ENCODE peak calls at places on chromosomes 4 and X, in four cellular contexts. One of them, this sample, is unnamed.

GRCh38 chr4:81421346-81422218 is 50.1 kb downstream of the RASGEF1B start:
- DNase-seq in nucleus accumbens: no peak
- DNase-seq in vagina: no peak
- DNase-seq in ecto neural progenitor cell: no peak
- DNase-seq in this sample: no peak

GRCh38 chr4:24807611-24808010 is 12.2 kb downstream of the SOD3 start:
- DNase-seq in nucleus accumbens: no peak
- DNase-seq in vagina: no peak
- DNase-seq in ecto neural progenitor cell: no peak
- DNase-seq in this sample: no peak

GRCh38 chr4:139552506-139552905 is 3.5 kb downstream of the SETD7 start:
- DNase-seq in nucleus accumbens: no peak
- DNase-seq in vagina: no peak
- DNase-seq in ecto neural progenitor cell: no peak
- DNase-seq in this sample: no peak

GRCh38 chr4:110106946-110107325 is 91.5 kb downstream of the ELOVL6 start:
- DNase-seq in nucleus accumbens: no peak
- DNase-seq in vagina: no peak
- DNase-seq in ecto neural progenitor cell: no peak
- DNase-seq in this sample: no peak

GRCh38 chr4:74772783-74773182 is 21.5 kb downstream of the BTC start:
- DNase-seq in nucleus accumbens: no peak
- DNase-seq in vagina: no peak
- DNase-seq in ecto neural progenitor cell: no peak
- DNase-seq in this sample: no peak

GRCh38 chr4:163568835-163569234 is 74.3 kb downstream of the TMA16 start:
- DNase-seq in nucleus accumbens: no peak
- DNase-seq in vagina: no peak
- DNase-seq in ecto neural progenitor cell: no peak
- DNase-seq in this sample: no peak

GRCh38 chr4:38034986-38035882 is 75.0 kb downstream of the PTTG2 start:
- DNase-seq in nucleus accumbens: no peak
- DNase-seq in vagina: no peak
- DNase-seq in ecto neural progenitor cell: no peak
- DNase-seq in this sample: peak

GRCh38 chrX:110167952-110168451 is 149.9 kb downstream of the AMMECR1 start:
- DNase-seq in nucleus accumbens: peak
- DNase-seq in vagina: no peak
- DNase-seq in ecto neural progenitor cell: peak
- DNase-seq in this sample: peak

GRCh38 chrX:135477576-135477975 is 42.9 kb upstream of the INTS6L start:
- DNase-seq in nucleus accumbens: peak
- DNase-seq in vagina: no peak
- DNase-seq in ecto neural progenitor cell: peak
- DNase-seq in this sample: peak

GRCh38 chr4:1234811-1235292 is 14.1 kb downstream of the CTBP1 start:
- DNase-seq in nucleus accumbens: no peak
- DNase-seq in vagina: no peak
- DNase-seq in ecto neural progenitor cell: no peak
- DNase-seq in this sample: no peak

GRCh38 chr4:67522851-67523671 is 22.2 kb downstream of the CENPC start:
- DNase-seq in nucleus accumbens: no peak
- DNase-seq in vagina: no peak
- DNase-seq in ecto neural progenitor cell: no peak
- DNase-seq in this sample: no peak

GRCh38 chr4:1541449-1542225 is 135.4 kb upstream of the NKX1-1 start:
- DNase-seq in nucleus accumbens: no peak
- DNase-seq in vagina: no peak
- DNase-seq in ecto neural progenitor cell: no peak
- DNase-seq in this sample: no peak

GRCh38 chr4:80189956-80190671 is 7.2 kb upstream of the PRDM8 start:
- DNase-seq in nucleus accumbens: no peak
- DNase-seq in vagina: no peak
- DNase-seq in ecto neural progenitor cell: no peak
- DNase-seq in this sample: no peak

GRCh38 chr4:85776091-85776490 is 301.1 kb downstream of the ARHGAP24 start:
- DNase-seq in nucleus accumbens: no peak
- DNase-seq in vagina: no peak
- DNase-seq in ecto neural progenitor cell: no peak
- DNase-seq in this sample: no peak

GRCh38 chrX:154458116-154458953 is at the start of gene PLXNA3:
- DNase-seq in nucleus accumbens: peak
- DNase-seq in vagina: no peak
- DNase-seq in ecto neural progenitor cell: peak
- DNase-seq in this sample: peak

GRCh38 chr4:152579916-152580315 is 44.0 kb upstream of the FBXW7 start:
- DNase-seq in nucleus accumbens: no peak
- DNase-seq in vagina: no peak
- DNase-seq in ecto neural progenitor cell: no peak
- DNase-seq in this sample: no peak

GRCh38 chr4:143352720-143353119 is 16.0 kb downstream of the GAB1 start:
- DNase-seq in nucleus accumbens: no peak
- DNase-seq in vagina: no peak
- DNase-seq in ecto neural progenitor cell: no peak
- DNase-seq in this sample: no peak

GRCh38 chrX:17414839-17415238 is 39.8 kb downstream of the NHS start:
- DNase-seq in nucleus accumbens: peak
- DNase-seq in vagina: no peak
- DNase-seq in ecto neural progenitor cell: peak
- DNase-seq in this sample: peak

GRCh38 chr4:101018836-101019235 is 328.5 kb downstream of the PPP3CA start:
- DNase-seq in nucleus accumbens: no peak
- DNase-seq in vagina: no peak
- DNase-seq in ecto neural progenitor cell: no peak
- DNase-seq in this sample: no peak

GRCh38 chr4:5912614-5913019 is 19.7 kb upstream of the CRMP1 start:
- DNase-seq in nucleus accumbens: no peak
- DNase-seq in vagina: no peak
- DNase-seq in ecto neural progenitor cell: no peak
- DNase-seq in this sample: no peak

GRCh38 chrX:43612400-43612799 is 43.7 kb upstream of the MAOA start:
- DNase-seq in nucleus accumbens: no peak
- DNase-seq in vagina: no peak
- DNase-seq in ecto neural progenitor cell: no peak
- DNase-seq in this sample: no peak

GRCh38 chrX:115251458-115252233 is 17.8 kb upstream of the LRCH2 start:
- DNase-seq in nucleus accumbens: no peak
- DNase-seq in vagina: no peak
- DNase-seq in ecto neural progenitor cell: no peak
- DNase-seq in this sample: no peak

GRCh38 chrX:135585153-135585552 is 64.7 kb downstream of the INTS6L start:
- DNase-seq in nucleus accumbens: no peak
- DNase-seq in vagina: no peak
- DNase-seq in ecto neural progenitor cell: no peak
- DNase-seq in this sample: no peak